ENCODE peak calls at places on chromosome 1, in four cellular contexts. J is GM12865, B is pancreas, D is AG04450. I is an unnamed sample.

GRCh38 chr1:15062479-15063099 is 91.0 kb upstream of the TMEM51 start:
- DNase-seq in J (no peak), B (no peak), D (no peak), I (no peak)

GRCh38 chr1:192167941-192168685 is 9.9 kb downstream of the RGS18 start:
- DNase-seq in J (no peak), B (no peak), D (no peak), I (no peak)

GRCh38 chr1:14822493-14822892 is 224.0 kb downstream of the KAZN start:
- DNase-seq in J (no peak), B (no peak), D (no peak), I (no peak)

GRCh38 chr1:106134561-106134960 is 921.9 kb upstream of the PRMT6 start:
- DNase-seq in J (no peak), B (no peak), D (no peak), I (no peak)

GRCh38 chr1:87644500-87645245 is 316.0 kb downstream of the LMO4 start:
- DNase-seq in J (no peak), B (no peak), D (no peak), I (no peak)

GRCh38 chr1:19980298-19980697 is 880 bp upstream of the PLA2G2A start:
- DNase-seq in J (no peak), B (no peak), D (no peak), I (no peak)

GRCh38 chr1:94579876-94580294 is 38.3 kb upstream of the F3 start:
- DNase-seq in J (no peak), B (no peak), D (peak), I (no peak)

GRCh38 chr1:109457819-109458218 is 8.5 kb upstream of the SYPL2 start:
- DNase-seq in J (no peak), B (no peak), D (no peak), I (no peak)

GRCh38 chr1:198601936-198602889 is 36.6 kb upstream of the PTPRC start:
- DNase-seq in J (peak), B (no peak), D (no peak), I (no peak)

DNA sequence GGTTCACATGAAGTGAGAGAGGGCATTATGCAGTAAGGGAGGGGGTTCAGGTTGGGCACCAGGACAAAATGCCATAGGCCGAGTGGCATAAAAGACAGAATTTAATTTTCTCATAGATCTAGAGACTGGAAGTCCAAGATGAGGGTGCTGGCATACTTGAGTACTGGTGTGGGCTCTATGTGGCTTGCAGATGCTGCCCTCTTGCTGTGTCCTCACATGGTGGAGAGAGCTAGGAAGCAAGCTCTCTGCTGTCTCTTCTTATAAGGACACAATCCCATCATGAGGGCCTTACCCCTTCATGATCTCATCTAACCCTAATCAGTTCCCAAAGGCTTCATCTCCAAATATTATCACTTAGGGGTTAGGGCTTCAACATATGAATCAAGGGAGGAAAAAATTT is 64.6 kb downstream of the PLPPR5 start:
- DNase-seq in J (no peak), B (no peak), D (no peak), I (no peak)
- TF ChIP-seq CTCF in J (no peak), B (no peak), D (no peak), I (no peak)

DNA sequence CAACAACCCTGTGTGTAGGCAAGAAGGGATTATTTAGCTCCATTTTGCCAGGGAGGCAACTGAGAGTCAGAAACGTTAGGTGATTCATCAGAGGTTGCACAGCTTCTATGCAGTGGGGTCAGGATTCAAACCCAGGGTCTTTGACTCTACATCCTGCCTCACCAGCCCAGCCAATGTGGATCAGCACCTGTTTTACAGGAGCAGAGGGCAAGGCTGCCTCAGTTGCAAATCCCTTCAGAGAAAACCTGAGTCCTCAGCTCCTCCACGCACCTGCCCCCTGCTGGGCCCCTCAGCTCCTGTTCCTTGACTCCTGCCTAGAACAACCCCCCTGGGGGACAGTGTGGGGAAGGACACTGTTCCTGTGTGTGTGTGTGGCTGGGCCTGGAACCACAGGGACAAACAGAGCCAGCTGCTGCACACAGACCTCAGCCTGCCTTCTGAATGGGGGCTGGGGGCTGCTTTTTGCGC is 61.6 kb downstream of the LRRN2 start:
- DNase-seq in J (peak), B (no peak), D (no peak), I (no peak)
- TF ChIP-seq CTCF in J (peak), B (no peak), D (peak), I (no peak)

DNA sequence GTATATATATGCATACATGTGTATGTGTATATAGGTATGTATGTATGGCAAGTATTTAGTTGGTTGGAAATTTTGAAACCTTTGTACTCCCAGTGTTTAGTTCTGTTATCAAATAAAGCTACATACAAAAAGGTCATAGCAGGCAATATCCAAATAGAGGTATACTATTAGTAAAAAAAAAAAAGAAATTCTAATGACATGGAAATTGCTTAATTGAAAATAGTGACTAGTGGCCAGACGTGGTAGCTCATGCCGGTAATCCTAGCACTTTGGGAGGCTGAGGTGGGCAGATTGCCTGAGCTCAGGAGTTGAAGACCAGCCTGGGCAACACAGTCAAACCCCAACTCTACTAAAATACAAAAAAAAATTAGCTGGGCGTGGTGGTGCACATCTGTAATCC is 351.6 kb upstream of the NR5A2 start:
- DNase-seq in J (no peak), B (no peak), D (no peak), I (no peak)
- TF ChIP-seq CTCF in J (no peak), B (no peak), D (no peak), I (no peak)

GRCh38 chr1:52848423-52848822 is 5.9 kb downstream of the ZYG11A start:
- DNase-seq in J (no peak), B (no peak), D (no peak), I (no peak)

GRCh38 chr1:52842643-52843310 is at the start of gene ZYG11A:
- DNase-seq in J (peak), B (peak), D (peak), I (peak)
- TF ChIP-seq CTCF in J (peak), B (no peak), D (peak), I (peak)

DNA sequence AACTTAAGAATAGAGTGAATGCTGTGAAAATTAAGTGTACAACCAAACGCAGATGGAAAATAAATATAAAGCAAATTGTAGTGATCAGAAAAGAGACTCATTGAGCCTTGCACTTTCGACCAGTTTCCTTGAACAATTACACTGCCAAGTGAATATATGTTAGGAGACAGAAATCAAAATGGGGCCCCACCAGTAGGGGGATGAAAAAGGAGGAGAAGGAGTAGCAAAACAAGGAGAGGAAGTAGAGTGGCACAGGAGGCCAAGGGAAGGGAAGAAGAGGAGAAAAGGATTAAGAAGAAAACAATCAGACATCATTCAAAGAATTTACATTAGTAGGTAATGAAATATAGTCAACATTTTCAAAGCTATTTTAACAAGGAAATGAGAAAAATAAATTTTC is 1770.6 kb downstream of the PLA2G4A start:
- DNase-seq in J (no peak), B (no peak), D (no peak), I (no peak)
- TF ChIP-seq CTCF in J (no peak), B (no peak), D (no peak), I (no peak)

DNA sequence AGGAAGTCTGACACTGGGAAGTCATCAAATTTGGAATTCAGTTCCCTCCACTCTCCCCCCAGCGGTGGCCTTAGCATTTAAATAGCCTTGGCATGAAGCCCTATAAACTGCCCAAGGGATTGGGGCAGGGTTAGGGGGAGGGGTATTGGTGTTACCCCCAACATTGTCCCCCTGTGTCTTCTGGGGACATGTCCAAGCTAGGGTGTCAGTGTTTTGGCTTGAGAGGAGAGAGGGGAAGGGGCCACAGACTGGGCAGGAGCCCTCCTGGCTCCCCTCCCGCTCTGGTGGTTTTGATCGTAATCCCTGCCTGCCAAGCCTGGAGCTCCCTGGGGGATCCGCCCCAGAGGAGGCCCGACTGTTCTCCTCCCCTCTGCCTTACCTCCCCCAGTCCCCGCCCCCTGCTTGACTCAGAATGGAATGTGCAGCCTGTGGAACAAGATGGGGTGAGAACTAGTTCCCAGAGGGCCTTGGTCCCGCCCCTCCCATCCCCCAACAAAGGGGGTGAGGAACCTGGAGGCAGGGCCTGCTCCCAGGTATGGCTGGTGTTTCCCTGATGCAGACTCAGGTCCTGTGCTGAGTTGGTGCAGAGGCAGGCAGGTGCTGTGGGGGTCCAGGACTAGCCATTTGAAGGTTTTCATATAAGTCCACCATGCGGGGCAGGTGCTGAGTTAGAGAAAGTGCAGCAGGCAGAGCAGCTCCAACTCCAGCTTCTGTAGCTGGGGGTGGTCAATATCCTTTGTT is 7.4 kb downstream of the SOX13 start:
- DNase-seq in J (no peak), B (peak), D (no peak), I (no peak)
- TF ChIP-seq CTCF in J (no peak), B (no peak), D (no peak), I (no peak)

GRCh38 chr1:52366517-52366827 is 467 bp upstream of the CC2D1B start:
- DNase-seq in J (no peak), B (no peak), D (no peak), I (no peak)

GRCh38 chr1:52364235-52364839 is 1.7 kb downstream of the CC2D1B start:
- DNase-seq in J (no peak), B (peak), D (no peak), I (no peak)

GRCh38 chr1:52367272-52367671 is 1.3 kb upstream of the CC2D1B start:
- DNase-seq in J (no peak), B (no peak), D (no peak), I (no peak)

GRCh38 chr1:52365091-52365745 is 787 bp downstream of the CC2D1B start:
- DNase-seq in J (no peak), B (peak), D (no peak), I (no peak)

GRCh38 chr1:52365746-52366516 is at the start of gene CC2D1B:
- DNase-seq in J (peak), B (peak), D (peak), I (peak)
- TF ChIP-seq CTCF in J (peak), B (no peak), D (peak), I (no peak)

GRCh38 chr1:174074757-174075156 is 52.6 kb upstream of the RC3H1 start:
- DNase-seq in J (peak), B (no peak), D (peak), I (peak)
- TF ChIP-seq CTCF in J (peak), B (no peak), D (peak), I (peak)